ENCODE peak calls at places on chromosomes 16 and 17, in seven cellular contexts. E, L, W, X, G, T and I are unnamed samples. For H3K9me3, the result is how much of the 10 kb centered on the place peaks cover.

GRCh38 chr17:15513058-15513858 is 45.8 kb upstream of the CDRT4 start:
- DNase-seq in E (no peak), L (no peak), W (no peak), X (no peak), G (no peak), T (peak), I (no peak)

GRCh38 chr17:42403150-42403549 is 14.9 kb upstream of the STAT3 start:
- DNase-seq in E (no peak), L (no peak), W (peak), X (no peak), G (no peak), T (no peak), I (no peak)

GRCh38 chr17:13079010-13079409 is 61.2 kb upstream of the ELAC2 start:
- DNase-seq in E (no peak), L (no peak), W (no peak), X (no peak), G (no peak), T (no peak), I (no peak)

GRCh38 chr16:27730703-27731220 is 180.8 kb downstream of the KATNIP start:
- DNase-seq in E (no peak), L (no peak), W (no peak), X (no peak), G (no peak), T (no peak), I (no peak)

GRCh38 chr17:65163990-65164495 is 26.9 kb downstream of the RGS9 start:
- DNase-seq in E (no peak), L (no peak), W (no peak), X (no peak), G (no peak), T (peak), I (no peak)

GRCh38 chr17:62809656-62810055 is 1.5 kb upstream of the MARCHF10 start:
- DNase-seq in E (no peak), L (no peak), W (no peak), X (no peak), G (no peak), T (peak), I (no peak)

GRCh38 chr17:68704897-68705296 is 103.7 kb upstream of the FAM20A start:
- DNase-seq in E (no peak), L (no peak), W (no peak), X (no peak), G (no peak), T (peak), I (no peak)

GRCh38 chr16:12573730-12574383 is 229.8 kb downstream of the CPPED1 start:
- DNase-seq in E (no peak), L (peak), W (peak), X (no peak), G (no peak), T (peak), I (peak)

GRCh38 chr17:60073621-60074020 is 5.1 kb downstream of the HEATR6 start:
- DNase-seq in E (no peak), L (no peak), W (no peak), X (no peak), G (no peak), T (no peak), I (no peak)

GRCh38 chr16:1471569-1472194 is 3.1 kb downstream of the CLCN7 start:
- DNase-seq in E (no peak), L (no peak), W (no peak), X (no peak), G (no peak), T (no peak), I (no peak)

GRCh38 chr16:23905027-23905426 is 69.2 kb downstream of the PRKCB start:
- DNase-seq in E (no peak), L (peak), W (peak), X (no peak), G (no peak), T (peak), I (no peak)

GRCh38 chr16:340370-341091 is 12.0 kb downstream of the AXIN1 start:
- DNase-seq in E (no peak), L (no peak), W (peak), X (no peak), G (no peak), T (no peak), I (no peak)

GRCh38 chr17:82012482-82013295 is 10.0 kb downstream of the CENPX start:
- DNase-seq in E (no peak), L (no peak), W (no peak), X (no peak), G (no peak), T (no peak), I (no peak)

GRCh38 chr17:76537288-76537577 is 276 bp downstream of the CYGB start:
- DNase-seq in E (no peak), L (peak), W (no peak), X (no peak), G (no peak), T (peak), I (no peak)

GRCh38 chr16:1001096-1001495 is 19.5 kb downstream of the SOX8 start:
- DNase-seq in E (no peak), L (no peak), W (no peak), X (no peak), G (no peak), T (no peak), I (no peak)

GRCh38 chr17:29495011-29495410 is 71.8 kb downstream of the ABHD15 start:
- DNase-seq in E (no peak), L (no peak), W (no peak), X (no peak), G (no peak), T (peak), I (no peak)

GRCh38 chr16:69711115-69711740 is 15.1 kb downstream of the NQO1 start:
- DNase-seq in E (peak), L (no peak), W (no peak), X (no peak), G (no peak), T (peak), I (no peak)

GRCh38 chr17:27878776-27879562 is 14.2 kb downstream of the LYRM9 start:
- DNase-seq in E (no peak), L (no peak), W (no peak), X (no peak), G (no peak), T (no peak), I (no peak)

GRCh38 chr17:42881768-42882565 is 18.6 kb upstream of the G6PC1 start:
- DNase-seq in E (no peak), L (no peak), W (no peak), X (no peak), G (no peak), T (no peak), I (no peak)

GRCh38 chr16:72429566-72430160 is 257.7 kb upstream of the PMFBP1 start:
- DNase-seq in E (no peak), L (no peak), W (no peak), X (no peak), G (no peak), T (no peak), I (no peak)

GRCh38 chr16:68490829-68491575 is 42.7 kb upstream of the SMPD3 start:
- DNase-seq in E (no peak), L (no peak), W (no peak), X (no peak), G (no peak), T (peak), I (no peak)

GRCh38 chr17:49915670-49916069 is 53.3 kb upstream of the DLX4 start:
- DNase-seq in E (no peak), L (no peak), W (peak), X (no peak), G (no peak), T (no peak), I (no peak)

GRCh38 chr16:77739493-77739892 is 17.2 kb downstream of the NUDT7 start:
- DNase-seq in E (no peak), L (no peak), W (no peak), X (no peak), G (no peak), T (peak), I (no peak)

GRCh38 chr17:68327823-68328557 is 36.7 kb downstream of the ARSG start:
- DNase-seq in E (no peak), L (no peak), W (no peak), X (no peak), G (no peak), T (no peak), I (no peak)

GRCh38 chr17:58117382-58117781 is 30.8 kb upstream of the OR4D1 start:
- DNase-seq in E (no peak), L (no peak), W (no peak), X (no peak), G (no peak), T (no peak), I (no peak)

GRCh38 chr16:68910051-68910450 is 66.7 kb downstream of the TANGO6 start:
- DNase-seq in E (no peak), L (no peak), W (peak), X (no peak), G (no peak), T (no peak), I (no peak)

GRCh38 chr17:45688353-45688752 is 95.8 kb upstream of the CRHR1 start:
- DNase-seq in E (no peak), L (no peak), W (no peak), X (no peak), G (no peak), T (no peak), I (no peak)

GRCh38 chr17:34420254-34420766 is 57.3 kb upstream of the CCL1 start:
- DNase-seq in E (peak), L (peak), W (peak), X (peak), G (peak), T (peak), I (peak)

GRCh38 chr16:67641779-67642708 is 2.9 kb upstream of the CARMIL2 start:
- DNase-seq in E (no peak), L (peak), W (no peak), X (no peak), G (peak), T (peak), I (no peak)

GRCh38 chr16:12881771-12882170 is 19.6 kb upstream of the SHISA9 start:
- DNase-seq in E (no peak), L (no peak), W (no peak), X (no peak), G (no peak), T (no peak), I (no peak)

GRCh38 chr16:88407807-88408206 is 25.0 kb downstream of the ZNF469 start:
- DNase-seq in E (no peak), L (no peak), W (no peak), X (no peak), G (no peak), T (no peak), I (no peak)

GRCh38 chr17:82740906-82741759 is 5.7 kb downstream of the FN3K start:
- DNase-seq in E (no peak), L (no peak), W (no peak), X (no peak), G (no peak), T (peak), I (no peak)

GRCh38 chr16:22267764-22268163 is 29.4 kb upstream of the POLR3E start:
- DNase-seq in E (no peak), L (no peak), W (no peak), X (no peak), G (no peak), T (no peak), I (no peak)

GRCh38 chr17:50212121-50212843 is 10.9 kb upstream of the COL1A1 start:
- DNase-seq in E (no peak), L (no peak), W (no peak), X (peak), G (peak), T (peak), I (peak)

GRCh38 chr17:68581863-68582645 is 19.1 kb downstream of the FAM20A start:
- DNase-seq in E (no peak), L (no peak), W (no peak), X (no peak), G (no peak), T (no peak), I (no peak)

GRCh38 chr16:57663917-57664661 is 4.0 kb upstream of the ADGRG3 start:
- DNase-seq in E (no peak), L (no peak), W (no peak), X (no peak), G (no peak), T (no peak), I (no peak)

GRCh38 chr17:3982541-3983017 is 18.3 kb upstream of the ATP2A3 start:
- DNase-seq in E (no peak), L (no peak), W (no peak), X (no peak), G (no peak), T (no peak), I (no peak)

GRCh38 chr17:36142806-36143205 is 33.6 kb downstream of the TBC1D3B start:
- DNase-seq in E (no peak), L (no peak), W (no peak), X (no peak), G (no peak), T (no peak), I (no peak)
- H3K9me3 ChIP-seq in E (under half), L (under half), W (under half), X (under half), G (under half), T (under half), I (under half)

GRCh38 chr17:20196314-20196713 is 187.2 kb downstream of the SPECC1 start:
- DNase-seq in E (no peak), L (no peak), W (no peak), X (no peak), G (no peak), T (no peak), I (no peak)
- H3K9me3 ChIP-seq in E (under half), L (under half), W (under half), X (under half), G (under half), T (under half), I (under half)

DNA sequence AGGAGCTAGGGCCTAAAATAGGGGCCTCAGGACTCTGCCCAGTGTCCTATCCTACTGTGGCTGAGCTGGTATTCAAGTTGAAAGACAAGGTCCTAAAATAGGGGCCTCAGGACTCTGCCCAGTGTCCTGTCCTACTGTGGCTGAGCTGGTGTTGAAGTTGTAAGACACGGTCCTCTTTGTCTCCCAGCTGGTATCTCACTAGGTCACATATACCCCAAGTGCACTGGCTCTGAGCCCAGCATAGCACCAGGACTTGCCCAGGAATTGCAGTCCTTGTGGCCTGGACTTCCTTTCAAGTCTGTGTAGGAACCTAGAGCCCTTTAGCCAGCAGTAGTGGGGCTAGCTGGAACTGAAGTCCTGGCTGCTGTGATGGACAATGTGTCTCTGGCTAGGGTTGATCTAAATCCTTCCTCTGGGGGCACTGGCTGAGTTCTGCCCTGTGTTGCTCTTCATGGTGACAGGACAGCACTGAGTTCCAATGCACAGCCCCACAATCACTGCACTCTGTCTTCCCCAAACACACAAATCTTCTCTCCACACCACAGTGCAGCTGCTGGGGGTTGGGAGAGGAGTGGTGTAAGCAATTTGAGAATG is 260.5 kb downstream of the HAPSTR1 start:
- DNase-seq in E (no peak), L (peak), W (peak), X (no peak), G (no peak), T (no peak), I (no peak)
- H3K9me3 ChIP-seq in E (under half), L (half or more), W (under half), X (under half), G (under half), T (under half), I (under half)

GRCh38 chr17:53092072-53092471 is 730.7 kb upstream of the KIF2B start:
- DNase-seq in E (no peak), L (no peak), W (no peak), X (no peak), G (no peak), T (no peak), I (no peak)
- H3K9me3 ChIP-seq in E (under half), L (under half), W (under half), X (under half), G (under half), T (under half), I (under half)

GRCh38 chr16:80039777-80040176 is 439.2 kb upstream of the MAF start:
- DNase-seq in E (no peak), L (no peak), W (no peak), X (no peak), G (no peak), T (no peak), I (no peak)
- H3K9me3 ChIP-seq in E (under half), L (under half), W (under half), X (under half), G (under half), T (under half), I (under half)

GRCh38 chr16:10343124-10343760 is 42.6 kb upstream of the ATF7IP2 start:
- DNase-seq in E (no peak), L (no peak), W (no peak), X (no peak), G (no peak), T (no peak), I (no peak)
- H3K9me3 ChIP-seq in E (under half), L (half or more), W (under half), X (under half), G (under half), T (under half), I (under half)

DNA sequence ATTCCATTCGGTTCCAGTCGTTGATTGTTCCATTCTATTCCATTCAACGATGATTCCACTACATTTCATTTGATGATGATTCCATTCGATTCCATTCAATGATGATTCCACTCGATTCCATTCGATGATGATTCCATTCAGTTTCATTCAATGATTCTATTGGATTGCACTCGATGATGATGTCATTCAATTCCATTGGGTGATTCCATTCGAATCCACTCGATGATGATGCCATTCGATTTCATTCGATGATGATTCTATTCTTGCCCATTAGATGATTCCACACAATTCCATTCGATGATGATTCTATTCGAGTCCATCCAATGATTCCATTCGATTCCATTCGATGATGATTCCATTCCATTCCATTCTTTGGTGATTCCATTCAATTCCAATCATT is 1283.7 kb downstream of the TP53TG3F start:
- DNase-seq in E (no peak), L (no peak), W (no peak), X (no peak), G (no peak), T (no peak), I (no peak)
- H3K9me3 ChIP-seq in E (under half), L (half or more), W (under half), X (under half), G (under half), T (under half), I (half or more)

DNA sequence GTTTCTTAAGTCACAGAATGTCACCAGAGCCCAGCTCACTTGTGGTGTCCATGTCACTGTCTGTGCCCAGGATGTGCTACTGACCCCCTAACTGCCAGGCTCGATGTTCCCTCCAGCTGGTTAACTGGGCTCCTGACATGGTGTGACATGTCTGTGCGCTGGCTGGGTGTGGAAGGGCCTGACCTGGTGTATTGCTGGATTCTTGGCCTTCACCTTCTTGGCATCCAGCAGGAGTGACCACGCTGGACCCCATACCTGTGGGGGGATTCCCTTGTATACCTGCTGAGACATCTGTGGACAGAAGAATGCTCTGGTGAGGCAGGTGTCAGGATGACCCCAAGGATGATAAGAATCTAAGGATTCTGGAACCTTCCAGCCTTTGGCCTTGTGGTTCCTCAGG is 1690.1 kb downstream of the TP53TG3F start:
- DNase-seq in E (no peak), L (no peak), W (no peak), X (no peak), G (no peak), T (no peak), I (no peak)
- H3K9me3 ChIP-seq in E (under half), L (under half), W (under half), X (under half), G (under half), T (under half), I (under half)

GRCh38 chr17:63985387-63986140 is 12.6 kb upstream of the PRR29 start:
- DNase-seq in E (no peak), L (no peak), W (no peak), X (no peak), G (no peak), T (no peak), I (no peak)
- H3K9me3 ChIP-seq in E (under half), L (under half), W (under half), X (under half), G (under half), T (under half), I (under half)

DNA sequence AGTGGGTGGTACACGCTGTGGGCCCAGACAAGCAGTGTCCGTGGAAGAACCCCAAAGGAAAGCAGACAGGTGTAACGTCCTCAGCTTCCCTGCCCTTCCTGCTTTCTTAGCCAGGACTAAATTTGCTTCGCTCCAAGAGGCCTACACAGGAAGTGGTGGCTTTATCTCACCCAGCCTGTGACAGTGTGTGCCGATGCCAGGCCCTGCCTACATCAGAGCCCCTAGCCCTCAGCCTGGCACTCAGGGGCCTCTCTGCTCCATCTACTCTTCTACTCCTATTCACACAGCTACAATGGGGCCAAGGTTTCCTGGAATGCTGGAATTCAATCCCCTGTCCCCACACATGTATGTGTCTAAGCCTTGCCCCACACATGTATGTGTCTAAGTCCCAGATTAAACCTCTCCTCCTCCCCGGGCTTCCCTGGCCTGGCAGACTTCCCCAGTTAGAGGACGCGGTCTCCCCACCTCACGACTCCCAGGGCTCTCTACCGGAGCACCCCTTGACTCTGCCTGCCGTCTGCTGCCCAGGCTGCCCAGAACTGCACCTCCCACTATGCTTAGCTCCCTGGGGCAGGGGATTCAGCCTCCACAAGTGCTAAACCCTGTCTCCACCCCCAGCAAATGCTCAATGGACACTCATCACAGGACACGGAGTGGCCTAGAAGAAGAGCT is 8.2 kb downstream of the PGAP3 start:
- DNase-seq in E (no peak), L (peak), W (no peak), X (no peak), G (no peak), T (no peak), I (no peak)
- H3K9me3 ChIP-seq in E (under half), L (under half), W (under half), X (under half), G (under half), T (under half), I (under half)